ENCODE peak calls at places on chromosomes 6 and 20, in four cellular contexts. P is dorsolateral prefrontal cortex, E is MCF 10A, X is suprapubic skin. U is an unnamed sample.
A peak's percentile ranks its signal among the peaks of the same experiment; 100 is the strongest.

GRCh38 chr6:147201885-147202515 is 2.2 kb upstream of the STXBP5 start:
- DNase-seq in P (peak; percentile 37), E (peak; percentile 66), X (no peak), U (no peak)

GRCh38 chr20:44017905-44018683 is 103.4 kb downstream of the TOX2 start:
- DNase-seq in P (peak; percentile 41), E (peak; percentile 95), X (no peak), U (no peak)

GRCh38 chr20:50635676-50636600 is 55.4 kb downstream of the RIPOR3 start:
- DNase-seq in P (no peak), E (peak; percentile 66), X (peak; percentile 76), U (peak; percentile 15)

GRCh38 chr6:87815449-87815848 is 113.4 kb upstream of the AKIRIN2 start:
- DNase-seq in P (no peak), E (no peak), X (no peak), U (no peak)

GRCh38 chr6:139549561-139550070 is 175.2 kb upstream of the CITED2 start:
- DNase-seq in P (no peak), E (no peak), X (no peak), U (no peak)

GRCh38 chr6:149924933-149925252 is 2.0 kb upstream of the RAET1G start:
- DNase-seq in P (no peak), E (no peak), X (peak; percentile 52), U (no peak)

GRCh38 chr6:26044140-26045045 is 42.8 kb upstream of the HFE start:
- DNase-seq in P (no peak), E (peak; percentile 33), X (no peak), U (no peak)

GRCh38 chr6:17790486-17790885 is 83.8 kb upstream of the NUP153 start:
- DNase-seq in P (no peak), E (no peak), X (no peak), U (no peak)

GRCh38 chr6:24630861-24631505 is 15.0 kb downstream of the KIAA0319 start:
- DNase-seq in P (no peak), E (no peak), X (no peak), U (no peak)
- TF ChIP-seq CTCF in P (no peak), E (no peak), X (no peak), U (no peak)

GRCh38 chr6:29841030-29841429 is 13.4 kb downstream of the HLA-G start:
- DNase-seq in P (no peak), E (no peak), X (no peak), U (no peak)
- TF ChIP-seq CTCF in P (no peak), E (no peak), X (no peak), U (no peak)

GRCh38 chr6:19452495-19452894 is 384.7 kb upstream of the ID4 start:
- DNase-seq in P (no peak), E (no peak), X (no peak), U (no peak)
- TF ChIP-seq CTCF in P (no peak), E (no peak), X (no peak), U (no peak)

GRCh38 chr6:160519133-160519532 is 144.9 kb downstream of the LPA start:
- DNase-seq in P (no peak), E (no peak), X (no peak), U (no peak)

GRCh38 chr6:160523223-160523622 is 140.9 kb downstream of the LPA start:
- DNase-seq in P (no peak), E (no peak), X (no peak), U (no peak)

GRCh38 chr6:160519603-160520042 is 144.5 kb downstream of the LPA start:
- DNase-seq in P (no peak), E (no peak), X (no peak), U (no peak)

DNA sequence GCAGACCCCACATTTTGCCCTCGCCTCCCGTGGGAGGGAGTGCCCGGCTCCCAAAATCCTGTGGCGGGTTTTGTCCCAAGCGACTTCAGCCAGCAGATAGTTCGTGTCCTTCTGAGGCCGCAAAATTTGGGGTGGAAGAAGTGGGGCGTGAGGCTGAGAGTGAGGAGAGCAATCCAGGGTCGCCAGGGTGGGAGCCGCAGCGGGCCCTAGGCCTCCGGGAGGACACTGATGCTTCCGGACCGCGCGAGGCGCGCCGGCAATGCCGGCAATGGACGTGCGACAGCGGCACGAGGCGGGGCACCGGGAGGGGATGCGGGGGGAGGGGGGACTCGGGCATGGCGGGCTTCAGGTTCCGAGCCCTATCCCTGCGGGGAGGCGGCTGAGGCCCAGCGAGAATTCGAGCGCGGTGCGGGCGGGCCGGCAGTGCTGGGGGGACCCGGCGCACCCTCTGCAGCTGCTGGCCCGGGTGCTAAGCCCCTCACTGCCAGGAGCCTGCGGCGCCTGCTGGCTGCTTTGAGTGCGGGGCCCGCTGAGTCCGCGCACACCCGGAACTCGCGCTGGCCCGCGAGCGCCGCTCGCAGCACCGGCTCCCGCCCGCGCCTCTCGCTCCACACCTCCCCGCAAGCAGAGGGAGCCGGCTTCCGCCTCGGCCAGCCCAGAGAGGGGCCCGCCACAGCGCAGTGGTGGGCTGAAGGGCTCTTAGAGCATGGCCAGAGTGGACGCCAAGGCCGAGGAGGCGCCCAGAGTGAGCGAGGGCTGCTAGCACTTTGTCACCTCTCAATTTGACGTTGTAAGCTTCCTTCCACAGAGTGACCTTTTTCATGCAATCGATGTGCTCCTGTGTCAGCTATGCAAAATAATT is 143.8 kb downstream of the LPA start:
- DNase-seq in P (peak; percentile 74), E (peak; percentile 75), X (peak; percentile 85), U (peak; percentile 67)
- TF ChIP-seq CTCF in P (peak; percentile 6), E (no peak), X (no peak), U (peak; percentile 62)

GRCh38 chr6:138278326-138278725 is 60.0 kb upstream of the PBOV1 start:
- DNase-seq in P (peak; percentile 72), E (peak; percentile 21), X (no peak), U (no peak)
- TF ChIP-seq CTCF in P (peak; percentile 59), E (no peak), X (no peak), U (no peak)

GRCh38 chr20:16017656-16018055 is 555.6 kb downstream of the KIF16B start:
- DNase-seq in P (no peak), E (no peak), X (no peak), U (no peak)

GRCh38 chr20:16014436-16014835 is 558.8 kb downstream of the KIF16B start:
- DNase-seq in P (no peak), E (no peak), X (no peak), U (no peak)

GRCh38 chr20:16011061-16011460 is 562.2 kb downstream of the KIF16B start:
- DNase-seq in P (no peak), E (no peak), X (no peak), U (no peak)

GRCh38 chr20:16011519-16011918 is 561.7 kb downstream of the KIF16B start:
- DNase-seq in P (no peak), E (no peak), X (no peak), U (no peak)

DNA sequence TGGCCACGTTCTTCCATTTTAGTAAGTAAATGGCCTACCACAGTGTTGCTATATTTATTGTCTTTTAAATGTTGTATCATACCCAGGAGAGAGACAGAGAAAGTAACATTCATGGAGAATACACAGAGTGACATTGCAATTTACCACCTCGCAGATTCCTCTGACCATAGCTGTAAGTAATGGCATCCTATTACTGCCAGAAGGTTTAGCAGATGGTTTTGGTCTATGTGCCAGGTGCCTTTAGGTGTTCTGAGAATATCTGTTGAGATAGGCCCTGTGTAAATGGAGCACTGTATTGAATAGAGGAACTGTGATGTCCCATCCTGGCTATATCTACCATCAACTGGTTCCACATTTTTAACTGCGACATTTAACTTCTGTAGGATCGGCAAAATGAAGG is 559.6 kb downstream of the KIF16B start:
- DNase-seq in P (no peak), E (no peak), X (no peak), U (no peak)
- TF ChIP-seq CTCF in P (no peak), E (no peak), X (no peak), U (no peak)

DNA sequence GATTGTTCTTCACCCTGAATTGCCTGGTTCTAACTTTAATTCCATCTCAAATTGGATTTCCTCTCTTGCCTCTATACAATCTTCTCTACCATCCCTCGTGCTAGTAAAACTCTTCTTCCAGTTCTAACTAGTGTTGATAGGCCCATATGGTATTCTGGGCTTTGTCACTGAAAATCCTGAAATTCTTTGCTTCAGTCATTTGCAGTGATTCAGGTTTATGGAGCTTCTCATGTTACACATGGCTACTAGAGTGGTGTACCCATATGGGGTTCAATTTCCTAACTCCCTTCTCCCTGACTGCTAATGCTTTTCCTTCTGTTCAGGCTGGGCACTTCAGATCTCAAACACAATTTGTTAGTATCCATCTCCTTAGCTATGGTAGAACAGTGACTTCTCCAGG is 956.6 kb downstream of the KIF16B start:
- DNase-seq in P (no peak), E (no peak), X (no peak), U (no peak)
- TF ChIP-seq CTCF in P (no peak), E (no peak), X (no peak), U (no peak)

U was measured in CD4-positive, alpha-beta T cell.